ENCODE peak calls at places on chromosomes 11 and 22, in ten cellular contexts. W, C, R, G, Y, U, S, D, F and H are unnamed samples.

GRCh38 chr22:37206118-37206840 is 6.0 kb downstream of the SSTR3 start:
- DNase-seq in G (no peak), C (no peak), F (no peak), D (no peak), W (no peak), U (no peak), R (no peak), S (no peak), Y (no peak), H (no peak)

GRCh38 chr11:110044226-110044968 is 48.8 kb upstream of the ZC3H12C start:
- DNase-seq in S (peak; percentile 32), F (no peak), G (no peak), W (no peak), D (no peak), U (no peak), R (no peak), Y (no peak), C (no peak), H (no peak)

GRCh38 chr11:2507212-2507901 is 62.5 kb downstream of the KCNQ1 start:
- DNase-seq in F (no peak), S (no peak), D (no peak), U (no peak), W (no peak), Y (no peak), R (no peak), G (no peak), C (no peak), H (no peak)

GRCh38 chr11:18313985-18314763 is 7.8 kb downstream of the HPS5 start:
- DNase-seq in G (no peak), W (no peak), R (no peak), Y (no peak), C (no peak), D (no peak), S (no peak), U (no peak), F (no peak), H (no peak)

GRCh38 chr22:30266445-30267381 is at the start of gene OSM:
- DNase-seq in W (no peak), S (peak; percentile 49), D (no peak), G (peak; percentile 70), C (no peak), R (no peak), U (no peak), F (peak; percentile 88), Y (no peak), H (no peak)

GRCh38 chr11:13118194-13118593 is 109.1 kb downstream of the RASSF10 start:
- DNase-seq in W (peak; percentile 83), U (no peak), F (no peak), S (no peak), G (peak; percentile 39), D (peak; percentile 96), Y (no peak), C (no peak), R (no peak), H (no peak)

GRCh38 chr11:69002101-69002742 is 10.8 kb downstream of the MRGPRF start:
- DNase-seq in Y (no peak), R (no peak), F (peak; percentile 29), D (no peak), S (no peak), C (no peak), U (no peak), G (no peak), W (no peak), H (no peak)

GRCh38 chr11:30465192-30465591 is 121.0 kb downstream of the MPPED2 start:
- DNase-seq in Y (no peak), F (no peak), W (no peak), C (no peak), G (no peak), S (no peak), U (no peak), D (no peak), R (no peak), H (no peak)

GRCh38 chr11:77668760-77669159 is 31.2 kb upstream of the CLNS1A start:
- DNase-seq in F (no peak), G (no peak), R (no peak), D (no peak), U (no peak), S (no peak), Y (no peak), W (no peak), C (no peak), H (no peak)

GRCh38 chr22:46366327-46366731 is 30.8 kb downstream of the TRMU start:
- DNase-seq in U (no peak), R (no peak), W (no peak), Y (no peak), S (no peak), F (peak; percentile 29), D (no peak), G (no peak), C (no peak), H (no peak)

GRCh38 chr11:122242731-122243130 is 126.7 kb upstream of the BLID start:
- DNase-seq in Y (no peak), C (no peak), D (no peak), R (no peak), U (no peak), G (no peak), S (no peak), F (no peak), W (no peak), H (no peak)

GRCh38 chr11:27317751-27318150 is 45.3 kb downstream of the CCDC34 start:
- DNase-seq in R (no peak), C (no peak), U (no peak), D (no peak), Y (no peak), F (no peak), S (no peak), G (no peak), W (no peak), H (no peak)

GRCh38 chr11:128505449-128506058 is 81.8 kb downstream of the ETS1 start:
- DNase-seq in D (no peak), R (no peak), U (no peak), S (no peak), F (no peak), Y (no peak), C (no peak), G (no peak), W (no peak), H (no peak)

GRCh38 chr11:120519474-120519873 is 7.9 kb downstream of the GRIK4 start:
- DNase-seq in R (no peak), G (no peak), U (no peak), Y (no peak), S (no peak), D (no peak), W (no peak), C (no peak), F (no peak), H (no peak)

GRCh38 chr11:121417607-121418006 is 34.5 kb upstream of the SORL1 start:
- DNase-seq in S (no peak), F (no peak), D (no peak), R (no peak), G (no peak), Y (no peak), U (no peak), W (no peak), C (no peak), H (no peak)

GRCh38 chr11:84899134-84899533 is 728.0 kb downstream of the DLG2 start:
- DNase-seq in D (no peak), Y (no peak), F (no peak), S (no peak), R (no peak), G (no peak), U (no peak), W (no peak), C (no peak), H (no peak)

GRCh38 chr11:92697461-92698314 is 271.8 kb upstream of the MTNR1B start:
- DNase-seq in W (no peak), G (no peak), Y (no peak), S (no peak), R (no peak), F (no peak), C (no peak), D (no peak), U (no peak), H (no peak)

GRCh38 chr11:63869686-63870085 is 30.8 kb downstream of the MARK2 start:
- DNase-seq in U (no peak), C (no peak), S (no peak), G (no peak), F (no peak), Y (no peak), R (no peak), W (no peak), D (no peak), H (no peak)

GRCh38 chr22:37064553-37064952 is 13.0 kb downstream of the KCTD17 start:
- DNase-seq in R (no peak), Y (no peak), U (no peak), F (no peak), S (no peak), D (no peak), G (no peak), W (no peak), C (no peak), H (no peak)

GRCh38 chr22:19641254-19641982 is 72.9 kb upstream of the SEPTIN5 start:
- DNase-seq in S (peak; percentile 73), F (no peak), U (no peak), Y (no peak), W (no peak), R (no peak), C (no peak), D (no peak), G (no peak), H (no peak)

GRCh38 chr11:43573233-43573632 is 107.3 kb upstream of the HSD17B12 start:
- DNase-seq in F (no peak), U (no peak), D (no peak), S (peak; percentile 71), Y (no peak), R (no peak), W (no peak), G (no peak), C (peak; percentile 34), H (no peak)

GRCh38 chr11:64539711-64540420 is 51.2 kb upstream of the SLC22A12 start:
- DNase-seq in Y (no peak), R (no peak), S (peak; percentile 35), G (no peak), F (no peak), C (no peak), D (no peak), W (no peak), U (no peak), H (no peak)